ENCODE peak calls at places on chromosome 15, in six cellular contexts. S, J, N, V, U and A are unnamed samples. For H3K27me3 and H3K9me3, the result is how much of the 10 kb centered on the place peaks cover.

GRCh38 chr15:26628071-26628470 is 144.8 kb downstream of the GABRB3 start:
- DNase-seq in N (peak), U (no peak), J (no peak), S (no peak), V (no peak), A (no peak)

GRCh38 chr15:83312046-83312445 is 27.6 kb upstream of the BNC1 start:
- DNase-seq in N (no peak), V (no peak), S (no peak), J (no peak), U (no peak), A (no peak)

GRCh38 chr15:59329570-59330350 is 42.9 kb downstream of the MYO1E start:
- DNase-seq in U (no peak), J (no peak), S (no peak), N (peak), V (no peak), A (peak)

GRCh38 chr15:44298878-44299277 is 10.4 kb downstream of the GOLM2 start:
- DNase-seq in U (no peak), N (no peak), S (no peak), V (no peak), J (no peak), A (no peak)

GRCh38 chr15:39784125-39784524 is 1.5 kb upstream of the FSIP1 start:
- DNase-seq in U (no peak), S (no peak), N (no peak), J (no peak), V (no peak), A (no peak)

GRCh38 chr15:66524801-66525200 is 19.7 kb downstream of the ZWILCH start:
- DNase-seq in S (no peak), N (no peak), V (no peak), J (no peak), U (no peak), A (no peak)

GRCh38 chr15:78772738-78773137 is 38.5 kb downstream of the ADAMTS7 start:
- DNase-seq in J (no peak), U (no peak), S (no peak), V (no peak), N (no peak), A (no peak)

GRCh38 chr15:58495836-58496501 is 64.2 kb downstream of the LIPC start:
- DNase-seq in J (no peak), N (no peak), S (no peak), U (no peak), V (no peak), A (no peak)

GRCh38 chr15:74221399-74222230 is 14.5 kb upstream of the CCDC33 start:
- DNase-seq in V (no peak), N (no peak), J (no peak), U (no peak), S (no peak), A (no peak)

GRCh38 chr15:95287774-95288173 is 1042.7 kb upstream of the NR2F2 start:
- DNase-seq in N (no peak), U (no peak), V (no peak), J (no peak), S (no peak), A (no peak)
- H3K27me3 ChIP-seq in N (under half), U (under half), V (under half), J (under half), S (under half), A (under half)

GRCh38 chr15:68821898-68822380 is 1.2 kb upstream of the ANP32A start:
- DNase-seq in J (no peak), S (no peak), V (no peak), U (no peak), N (peak), A (no peak)

GRCh38 chr15:68821190-68821897 is 649 bp upstream of the ANP32A start:
- DNase-seq in N (peak), V (no peak), U (no peak), S (no peak), J (no peak), A (no peak)

GRCh38 chr15:68820589-68821189 is at the start of gene ANP32A:
- DNase-seq in S (peak), J (peak), N (peak), V (peak), U (peak), A (peak)

GRCh38 chr15:68822818-68823217 is 2.1 kb upstream of the ANP32A start:
- DNase-seq in J (no peak), V (no peak), S (no peak), U (no peak), N (no peak), A (no peak)

GRCh38 chr15:68823561-68823960 is 2.9 kb upstream of the ANP32A start:
- DNase-seq in S (no peak), N (no peak), J (no peak), V (no peak), U (no peak), A (no peak)
- H3K9me3 ChIP-seq in S (under half), N (under half), J (under half), V (under half), U (under half), A (under half)

GRCh38 chr15:94535298-94536048 is 304.1 kb downstream of the MCTP2 start:
- DNase-seq in N (no peak), U (no peak), V (no peak), J (no peak), S (no peak), A (no peak)
- H3K27me3 ChIP-seq in N (under half), U (under half), V (under half), J (under half), S (under half), A (under half)

GRCh38 chr15:25058080-25058785 is 103.4 kb downstream of the SNRPN start:
- DNase-seq in U (no peak), V (peak), J (peak), N (no peak), S (no peak), A (no peak)
- H3K9me3 ChIP-seq in U (half or more), V (half or more), J (under half), N (half or more), S (under half), A (half or more)

DNA sequence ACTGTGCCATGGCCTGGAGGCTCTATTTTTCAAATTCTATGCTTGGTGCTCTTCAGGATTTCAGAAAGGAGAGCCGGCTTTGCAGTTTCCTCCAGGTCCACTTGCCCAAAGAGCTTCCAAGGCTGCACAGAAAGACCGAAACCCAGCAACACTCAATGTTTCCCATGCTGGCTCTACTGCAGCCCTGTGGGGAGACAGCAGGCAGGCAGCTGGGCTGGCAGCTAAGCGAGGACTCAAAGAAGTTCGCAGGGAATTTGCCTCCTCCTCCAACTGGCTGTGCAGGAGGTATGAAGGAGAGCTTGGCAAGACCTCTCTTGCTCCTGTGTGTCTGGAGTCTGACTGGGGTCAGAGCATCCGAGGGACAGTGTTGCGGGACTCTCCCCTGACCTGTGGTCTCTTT is 17.4 kb upstream of the ITGA11 start:
- DNase-seq in V (no peak), J (no peak), U (no peak), S (no peak), N (no peak), A (no peak)
- H3K27me3 ChIP-seq in V (under half), J (under half), U (under half), S (under half), N (under half), A (under half)

DNA sequence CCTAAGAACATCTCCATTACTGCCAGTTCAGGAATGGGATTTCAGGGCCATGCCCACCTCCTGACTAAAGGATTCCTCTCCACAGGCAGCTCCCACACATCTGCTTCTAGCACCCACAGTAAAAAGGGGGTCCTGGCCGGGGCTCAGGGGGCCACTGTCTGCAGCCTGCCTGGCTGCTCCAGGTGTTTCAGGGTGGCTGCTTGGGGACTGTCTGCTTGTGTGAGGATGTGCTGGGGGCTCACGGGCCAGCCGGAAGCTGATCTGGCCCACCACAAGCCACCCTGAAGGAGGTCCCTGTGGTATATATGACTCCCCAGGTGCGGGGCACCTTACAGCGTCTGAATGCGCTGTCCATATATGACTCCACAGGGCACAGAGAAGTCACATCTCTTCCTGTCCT is 135.4 kb downstream of the NSMCE3 start:
- DNase-seq in U (no peak), S (no peak), N (no peak), J (no peak), V (no peak), A (no peak)
- H3K9me3 ChIP-seq in U (under half), S (under half), N (under half), J (under half), V (under half), A (under half)

DNA sequence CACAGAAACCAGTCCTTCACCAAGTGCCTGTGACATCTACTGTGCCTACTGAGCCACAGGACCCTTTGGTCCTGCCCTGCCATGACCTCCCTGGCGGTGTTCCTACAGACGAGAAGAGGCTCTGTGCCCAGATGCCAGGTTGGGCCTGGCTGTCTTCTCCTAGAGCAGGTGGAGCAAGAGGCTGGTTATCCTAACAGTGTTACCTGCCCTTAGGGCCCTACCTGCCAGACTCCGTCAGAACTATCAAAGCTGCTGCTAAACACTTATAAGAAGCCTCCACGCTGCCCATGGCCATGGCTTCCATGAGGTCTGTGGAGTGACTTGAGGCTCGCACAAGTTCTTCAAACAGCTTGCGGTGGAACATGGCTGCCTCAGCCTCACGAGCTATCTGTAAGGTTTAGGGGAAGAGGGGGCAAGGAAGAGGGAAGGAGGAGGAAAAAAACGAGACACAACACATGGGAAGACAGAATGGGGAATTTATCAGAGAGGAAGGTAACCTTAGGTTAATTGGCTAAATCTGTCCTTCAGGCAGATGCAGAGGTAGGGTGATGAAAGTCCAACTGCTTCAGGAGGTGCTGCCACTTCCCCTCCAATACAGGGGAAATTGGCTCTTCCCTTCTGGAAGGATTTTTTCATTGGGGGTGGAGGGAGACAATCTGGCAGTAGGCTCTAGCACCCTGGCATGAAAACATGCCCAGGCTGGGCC is 5.4 kb upstream of the GRAMD2A start:
- DNase-seq in J (no peak), V (no peak), N (no peak), S (no peak), U (no peak), A (no peak)
- H3K27me3 ChIP-seq in J (under half), V (under half), N (under half), S (under half), U (under half), A (under half)

DNA sequence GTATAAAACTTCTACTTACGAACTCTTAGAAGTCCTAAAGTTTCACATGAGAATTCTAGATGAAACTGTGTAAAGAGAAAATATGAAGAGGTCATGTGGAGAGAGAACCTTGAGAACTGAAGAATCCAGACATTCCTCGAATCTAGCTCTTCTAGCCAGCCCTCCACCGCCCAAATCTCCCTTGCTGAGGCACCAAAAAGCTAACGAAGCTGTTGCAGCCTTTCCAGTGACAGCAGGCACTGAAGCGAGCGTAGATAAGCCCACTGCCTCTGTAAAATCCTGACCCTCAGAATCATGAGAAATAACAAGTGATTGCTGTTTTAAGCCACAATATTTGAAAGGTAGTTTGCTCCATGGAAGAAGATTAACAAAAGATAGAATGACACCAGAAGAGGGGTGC is 134.0 kb downstream of the GOLGA6L6 start:
- DNase-seq in V (no peak), S (no peak), N (no peak), J (no peak), U (no peak), A (no peak)
- H3K9me3 ChIP-seq in V (under half), S (under half), N (under half), J (under half), U (under half), A (under half)

GRCh38 chr15:99414755-99415731 is 150.7 kb upstream of the MEF2A start:
- DNase-seq in J (no peak), N (no peak), V (peak), S (peak), U (no peak), A (peak)
- H3K27me3 ChIP-seq in J (under half), N (under half), V (under half), S (under half), U (under half), A (under half)

DNA sequence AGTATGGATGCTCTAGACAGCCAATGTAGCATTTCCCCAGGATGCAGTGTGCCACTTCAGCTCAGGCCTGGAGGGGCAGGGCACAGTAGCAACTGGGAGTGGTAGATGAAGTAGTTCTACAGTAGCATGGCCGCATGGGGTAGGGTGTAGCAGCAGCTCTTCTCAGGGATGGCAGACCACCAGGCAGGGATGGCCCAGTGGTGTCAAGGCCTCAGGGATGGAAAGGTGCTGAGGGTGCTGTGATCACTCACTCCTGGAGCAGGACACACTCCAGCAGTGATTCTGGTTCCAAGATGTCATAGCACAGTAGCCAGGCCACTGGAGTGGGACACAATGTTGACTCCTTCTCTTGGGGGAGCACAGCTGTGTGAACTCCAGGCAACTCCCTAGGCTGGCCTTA is 210.9 kb upstream of the LYSMD4 start:
- DNase-seq in U (no peak), S (no peak), V (no peak), J (no peak), N (no peak), A (no peak)
- H3K9me3 ChIP-seq in U (under half), S (under half), V (under half), J (under half), N (under half), A (under half)